ENCODE peak calls at places on chromosomes 16 and 17, in six cellular contexts. P is heart right ventricle, T is sigmoid colon, G is Panc1, Z is Peyer's patch, Y is stomach. W is an unnamed sample. For H3K27me3, the result is how much of the 10 kb centered on the place peaks cover.

GRCh38 chr17:80631142-80632045 is 86.8 kb downstream of the RPTOR start:
- DNase-seq in Z (no peak), P (no peak), Y (no peak), T (no peak), G (no peak), W (no peak)

GRCh38 chr16:64882385-64882784 is 239.5 kb downstream of the CDH11 start:
- DNase-seq in Y (no peak), G (no peak), Z (no peak), T (no peak), P (peak), W (no peak)

GRCh38 chr16:80619824-80620223 is 79.0 kb downstream of the DYNLRB2 start:
- DNase-seq in P (no peak), T (no peak), G (no peak), Y (no peak), Z (no peak), W (no peak)

GRCh38 chr17:69492410-69493071 is 78.0 kb downstream of the MAP2K6 start:
- DNase-seq in Z (no peak), G (no peak), P (no peak), T (no peak), Y (no peak), W (peak)

GRCh38 chr17:79774561-79774975 is 3.4 kb upstream of the CBX2 start:
- DNase-seq in Z (no peak), G (no peak), Y (no peak), T (no peak), P (no peak), W (no peak)

GRCh38 chr16:51154271-51155171 is 3.5 kb upstream of the SALL1 start:
- DNase-seq in G (no peak), Y (no peak), P (no peak), T (no peak), Z (no peak), W (no peak)

GRCh38 chr17:29590979-29591736 is 1.7 kb upstream of the GIT1 start:
- DNase-seq in Z (peak), T (peak), P (peak), G (no peak), Y (no peak), W (no peak)

GRCh38 chr17:43356999-43357398 is 41.8 kb upstream of the ARL4D start:
- DNase-seq in T (no peak), Z (no peak), Y (no peak), G (no peak), P (no peak), W (peak)

GRCh38 chr16:31094088-31094423 is 541 bp downstream of the VKORC1 start:
- DNase-seq in Z (no peak), P (no peak), Y (no peak), G (no peak), T (no peak), W (peak)

GRCh38 chr17:18219016-18219415 is 6.4 kb upstream of the LLGL1 start:
- DNase-seq in G (no peak), P (peak), Y (peak), Z (no peak), T (no peak), W (no peak)

GRCh38 chr17:40329981-40330794 is 21.2 kb downstream of the RARA start:
- DNase-seq in T (peak), Y (peak), Z (peak), P (peak), G (no peak), W (no peak)

GRCh38 chr17:80519091-80519781 is 25.4 kb upstream of the RPTOR start:
- DNase-seq in T (no peak), P (no peak), G (no peak), Z (no peak), Y (no peak), W (no peak)

GRCh38 chr17:75848523-75849303 is 4.5 kb upstream of the UNC13D start:
- DNase-seq in T (peak), G (no peak), P (peak), Z (peak), Y (peak), W (peak)

GRCh38 chr16:75012380-75013081 is 13.7 kb downstream of the ZNRF1 start:
- DNase-seq in Z (no peak), G (no peak), T (no peak), P (no peak), Y (no peak), W (no peak)

GRCh38 chr17:3565143-3565542 is 7.5 kb upstream of the TRPV3 start:
- DNase-seq in Y (no peak), T (no peak), G (no peak), P (no peak), Z (no peak), W (no peak)

GRCh38 chr17:19386276-19386863 is 620 bp downstream of the MFAP4 start:
- DNase-seq in Z (peak), Y (peak), T (peak), G (no peak), P (peak), W (no peak)

GRCh38 chr16:1256874-1257322 is 1.0 kb downstream of the TPSD1 start:
- DNase-seq in Z (no peak), T (no peak), Y (no peak), P (no peak), G (no peak), W (peak)

GRCh38 chr16:1668612-1669319 is 9.3 kb upstream of the JPT2 start:
- DNase-seq in Y (no peak), G (no peak), Z (no peak), P (no peak), T (no peak), W (no peak)

GRCh38 chr16:22874394-22874793 is 60.4 kb downstream of the HS3ST2 start:
- DNase-seq in P (no peak), G (no peak), Z (no peak), Y (no peak), T (no peak), W (no peak)

GRCh38 chr16:890217-890616 is 80.6 kb downstream of the LMF1 start:
- DNase-seq in Y (no peak), T (no peak), G (no peak), P (peak), Z (no peak), W (no peak)

GRCh38 chr17:50523208-50523607 is 9.3 kb upstream of the EPN3 start:
- DNase-seq in P (no peak), Z (no peak), G (no peak), Y (no peak), T (no peak), W (no peak)

GRCh38 chr17:31008374-31009035 is 37.7 kb downstream of the RNF135 start:
- DNase-seq in Y (peak), Z (peak), P (peak), G (no peak), T (peak), W (peak)

GRCh38 chr17:82383411-82383810 is 11.8 kb downstream of the UTS2R start:
- DNase-seq in Z (no peak), P (no peak), G (no peak), T (no peak), Y (no peak), W (no peak)

GRCh38 chr17:76458580-76459490 is 5.9 kb upstream of the UBE2O start:
- DNase-seq in P (peak), Z (peak), T (no peak), G (no peak), Y (peak), W (peak)

GRCh38 chr16:14460726-14461125 is 169.3 kb downstream of the PARN start:
- DNase-seq in Y (no peak), Z (no peak), G (no peak), T (no peak), P (no peak), W (no peak)

GRCh38 chr16:68083861-68084503 is 1.2 kb upstream of the NFATC3 start:
- DNase-seq in G (no peak), T (peak), P (no peak), Z (no peak), Y (no peak), W (no peak)

GRCh38 chr16:66846831-66847230 is 2.6 kb downstream of the CA7 start:
- DNase-seq in P (no peak), Z (peak), G (no peak), Y (no peak), T (no peak), W (peak)

GRCh38 chr17:61635913-61636432 is 45.0 kb upstream of the NACA2 start:
- DNase-seq in Y (peak), Z (peak), T (no peak), G (peak), P (no peak), W (no peak)

GRCh38 chr17:55416470-55417052 is 5.1 kb downstream of the MMD start:
- DNase-seq in P (no peak), Y (no peak), G (no peak), Z (no peak), T (no peak), W (no peak)

GRCh38 chr16:87101903-87102302 is 215.3 kb downstream of the C16orf95 start:
- DNase-seq in T (no peak), Y (no peak), G (no peak), Z (no peak), P (no peak), W (no peak)

GRCh38 chr17:48441231-48441711 is 11.3 kb upstream of the SKAP1 start:
- DNase-seq in Y (no peak), Z (peak), T (no peak), P (no peak), G (no peak), W (no peak)

GRCh38 chr17:3963214-3964201 is 729 bp downstream of the ATP2A3 start:
- DNase-seq in P (no peak), T (no peak), Z (peak), Y (peak), G (no peak), W (peak)

GRCh38 chr16:86338403-86339115 is 171.8 kb upstream of the FOXF1 start:
- DNase-seq in T (peak), Y (no peak), Z (no peak), P (no peak), G (no peak), W (no peak)

GRCh38 chr17:59793249-59793648 is 85.8 kb downstream of the VMP1 start:
- DNase-seq in Y (no peak), P (no peak), T (no peak), Z (no peak), G (no peak), W (no peak)

GRCh38 chr17:46046957-46047356 is 47.9 kb downstream of the STH start:
- DNase-seq in T (no peak), Z (no peak), G (no peak), P (no peak), Y (no peak), W (no peak)
- TF ChIP-seq CTCF in T (no peak), Z (no peak), G (no peak), P (no peak), Y (no peak), W (no peak)

GRCh38 chr17:66492500-66493123 is 190.2 kb downstream of the PRKCA start:
- DNase-seq in P (no peak), Y (no peak), Z (no peak), G (no peak), T (no peak), W (no peak)
- H3K27ac ChIP-seq in P (no peak), Y (no peak), Z (no peak), G (no peak), T (no peak), W (peak)

DNA sequence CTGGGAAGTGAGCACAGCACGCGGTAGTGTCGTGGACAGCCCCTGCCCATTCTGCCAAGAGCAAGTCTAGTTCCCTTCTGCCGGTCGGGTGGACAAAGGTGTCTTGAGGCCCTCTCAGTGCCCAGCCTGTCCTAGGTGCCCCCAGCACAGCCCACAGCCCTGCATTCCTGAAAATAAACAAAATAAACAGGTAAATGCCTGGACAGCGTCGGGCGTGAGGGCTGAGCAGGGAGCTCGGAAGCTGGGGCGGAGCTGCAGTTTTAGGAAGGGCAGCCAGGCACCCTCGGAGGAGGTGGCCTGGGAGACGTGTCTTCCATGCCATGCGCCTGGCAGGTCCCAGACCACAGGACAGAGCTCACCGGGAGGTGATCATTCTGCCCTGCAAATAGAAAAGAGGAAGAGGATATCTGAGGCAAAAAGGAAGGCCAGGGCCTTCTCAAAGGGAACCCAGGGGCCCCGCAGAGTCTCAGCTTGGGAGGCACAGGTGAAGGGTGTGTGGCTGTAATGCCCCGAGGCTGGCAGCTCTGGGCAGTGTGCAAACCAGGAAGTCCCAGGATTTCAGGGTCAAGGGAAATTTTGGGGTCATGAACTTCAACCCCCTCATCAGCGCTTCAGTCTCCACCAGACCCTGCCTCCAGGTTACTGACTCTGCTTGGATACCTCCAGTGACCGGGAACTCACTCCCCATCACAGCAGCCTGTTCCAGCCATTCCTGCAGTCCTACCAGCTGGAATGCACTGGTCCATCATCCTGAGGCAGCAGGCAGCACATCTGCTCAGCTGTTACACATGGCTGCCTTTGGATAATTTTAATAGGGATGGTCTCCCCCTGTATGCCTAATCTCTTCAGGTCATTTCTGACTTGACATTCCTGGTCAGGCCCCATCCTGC is 1.7 kb downstream of the ZNF469 start:
- DNase-seq in G (no peak), P (no peak), Z (no peak), Y (no peak), T (peak), W (peak)
- H3K27me3 ChIP-seq in G (under half), P (under half), Z (under half), Y (under half), T (under half), W (under half)

DNA sequence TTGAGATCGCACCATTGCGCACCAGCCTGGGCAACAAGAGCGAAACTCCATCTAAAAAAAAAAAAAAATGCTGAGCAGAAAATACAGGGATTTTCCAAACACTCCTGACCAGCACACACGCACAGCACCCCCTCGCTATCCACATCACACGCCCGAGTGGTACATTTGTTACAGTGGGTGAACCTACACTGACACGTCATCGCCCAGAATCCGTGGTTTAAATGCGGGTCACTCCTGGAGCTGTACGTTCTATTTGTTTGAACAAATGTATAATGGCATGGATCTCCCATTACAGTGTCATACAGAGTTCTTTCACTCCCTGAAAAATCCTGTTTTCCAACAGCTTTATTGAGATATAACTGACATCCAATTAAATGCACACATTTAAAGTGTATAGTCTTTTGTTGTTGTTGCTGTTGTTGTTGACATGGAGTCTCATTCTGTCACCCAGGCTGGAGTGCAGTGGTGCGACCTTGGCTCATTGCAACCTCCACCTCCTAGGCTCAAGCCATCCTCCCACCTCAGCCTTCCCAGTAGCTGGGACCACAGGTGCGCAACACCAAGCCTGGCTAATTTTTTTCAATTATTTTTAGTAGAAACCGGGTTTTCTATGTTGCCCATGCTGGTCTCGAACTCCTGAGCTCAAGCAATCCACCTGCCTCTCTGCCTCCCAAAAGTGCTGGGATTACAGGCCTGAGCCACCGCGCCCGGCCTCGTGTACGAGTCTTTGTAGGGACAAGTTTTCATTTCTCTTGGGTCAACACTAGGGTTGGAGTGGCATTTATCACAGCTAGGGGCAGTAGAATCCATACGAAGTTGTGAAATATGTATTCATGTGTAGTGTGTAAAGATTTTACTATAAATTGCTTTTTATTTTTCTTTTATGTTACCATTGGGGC is 4.4 kb upstream of the CARHSP1 start:
- DNase-seq in T (no peak), Y (no peak), P (no peak), G (no peak), Z (no peak), W (no peak)
- TF ChIP-seq CTCF in T (no peak), Y (no peak), P (no peak), G (no peak), Z (no peak), W (peak)

GRCh38 chr17:78329263-78330059 is 30.4 kb downstream of the SOCS3 start:
- DNase-seq in Y (no peak), Z (no peak), P (no peak), T (no peak), G (no peak), W (no peak)
- H3K27ac ChIP-seq in Y (peak), Z (peak), P (no peak), T (peak), G (peak), W (peak)

GRCh38 chr17:2030779-2031163 is 818 bp downstream of the DPH1 start:
- DNase-seq in Z (no peak), P (no peak), G (no peak), Y (no peak), T (no peak), W (peak)
- H3K27me3 ChIP-seq in Z (under half), P (under half), G (under half), Y (under half), T (under half), W (under half)

GRCh38 chr17:37701424-37702020 is 43.3 kb downstream of the HNF1B start:
- DNase-seq in Y (peak), Z (peak), T (no peak), P (peak), G (no peak), W (no peak)
- TF ChIP-seq CTCF in Y (peak), Z (peak), T (peak), P (peak), G (peak), W (peak)